ENCODE peak calls at places on chromosome 15, in six cellular contexts. B is lower leg skin, C is GM13977, X is mammary epithelial cell, Z is H9, Q is AG09319. H is an unnamed sample.
A peak's percentile ranks its signal among the peaks of the same experiment; 100 is the strongest.

GRCh38 chr15:89088605-89089315 is 504 bp downstream of the ABHD2 start:
- DNase-seq in B (peak; percentile 90), X (no peak), Q (no peak), C (no peak), Z (no peak), H (no peak)

GRCh38 chr15:38899300-38899699 is 334.7 kb upstream of the RASGRP1 start:
- DNase-seq in Z (no peak), B (no peak), C (no peak), X (peak; percentile 80), Q (no peak), H (no peak)

GRCh38 chr15:51093865-51094605 is 671 bp downstream of the TNFAIP8L3 start:
- DNase-seq in B (peak; percentile 91), C (peak; percentile 61), X (peak; percentile 32), Q (no peak), Z (no peak), H (peak; percentile 78)

GRCh38 chr15:89104172-89104564 is 15.9 kb downstream of the ABHD2 start:
- DNase-seq in B (no peak), Q (no peak), Z (no peak), X (no peak), C (no peak), H (no peak)

GRCh38 chr15:71634820-71635219 is 175.5 kb upstream of the NR2E3 start:
- DNase-seq in B (no peak), Z (no peak), X (no peak), Q (peak; percentile 61), C (no peak), H (peak; percentile 64)

GRCh38 chr15:40930430-40931299 is 1.5 kb downstream of the DLL4 start:
- DNase-seq in Z (peak; percentile 88), Q (no peak), X (peak; percentile 42), B (no peak), C (peak; percentile 84), H (peak; percentile 93)

GRCh38 chr15:71440479-71441071 is 325.3 kb downstream of the THSD4 start:
- DNase-seq in B (no peak), Q (peak; percentile 46), X (peak; percentile 47), Z (no peak), C (peak; percentile 48), H (no peak)

GRCh38 chr15:77853008-77853328 is 220.3 kb upstream of the LINGO1 start:
- DNase-seq in Q (no peak), Z (no peak), C (no peak), B (peak; percentile 37), X (no peak), H (no peak)

GRCh38 chr15:98518823-98519561 is 129.3 kb upstream of the IGF1R start:
- DNase-seq in Z (peak; percentile 71), Q (peak; percentile 46), X (peak; percentile 57), C (peak; percentile 80), B (peak; percentile 82), H (peak; percentile 84)

GRCh38 chr15:99155961-99156443 is 51.1 kb downstream of the SYNM start:
- DNase-seq in C (no peak), Q (no peak), Z (no peak), X (peak; percentile 84), B (peak; percentile 54), H (peak; percentile 66)

GRCh38 chr15:68725736-68726135 is 95.0 kb downstream of the ANP32A start:
- DNase-seq in X (no peak), B (no peak), Q (no peak), C (no peak), Z (no peak), H (no peak)

GRCh38 chr15:62482715-62483429 is 317.8 kb upstream of the C2CD4B start:
- DNase-seq in X (peak; percentile 35), Q (no peak), B (peak; percentile 74), Z (peak; percentile 85), C (peak; percentile 75), H (peak; percentile 94)

GRCh38 chr15:68775671-68776476 is 44.8 kb downstream of the ANP32A start:
- DNase-seq in X (no peak), Q (no peak), C (no peak), B (peak; percentile 96), Z (no peak), H (no peak)

GRCh38 chr15:31471731-31472430 is 145.2 kb downstream of the KLF13 start:
- DNase-seq in C (no peak), Q (no peak), X (peak; percentile 32), B (peak; percentile 81), Z (peak; percentile 5), H (peak; percentile 9)

GRCh38 chr15:48681274-48681840 is 35.8 kb upstream of the FBN1 start:
- DNase-seq in C (no peak), B (no peak), Q (no peak), X (peak; percentile 50), Z (no peak), H (no peak)

GRCh38 chr15:75663931-75664421 is 16.3 kb downstream of the SNX33 start:
- DNase-seq in Q (no peak), C (no peak), X (no peak), B (no peak), Z (no peak), H (no peak)

GRCh38 chr15:99564221-99565030 is 1.4 kb upstream of the MEF2A start:
- DNase-seq in Z (peak; percentile 36), C (peak; percentile 72), Q (no peak), X (no peak), B (no peak), H (peak; percentile 64)

GRCh38 chr15:40430271-40430805 is 10.4 kb upstream of the BAHD1 start:
- DNase-seq in X (peak; percentile 44), Z (peak; percentile 59), C (no peak), B (peak; percentile 81), Q (no peak), H (peak; percentile 78)

GRCh38 chr15:77557178-77557960 is 75.3 kb downstream of the LINGO1 start:
- DNase-seq in B (no peak), X (no peak), Z (no peak), Q (no peak), C (no peak), H (peak; percentile 66)

GRCh38 chr15:34802371-34802770 is 7.0 kb upstream of the ACTC1 start:
- DNase-seq in C (no peak), Z (no peak), X (no peak), Q (no peak), B (no peak), H (no peak)

GRCh38 chr15:33298631-33299030 is 12.1 kb upstream of the RYR3 start:
- DNase-seq in Q (no peak), B (no peak), Z (no peak), C (no peak), X (peak; percentile 88), H (no peak)

GRCh38 chr15:68699124-68699880 is 120.5 kb downstream of the CORO2B start:
- DNase-seq in X (no peak), C (no peak), B (no peak), Q (no peak), Z (no peak), H (peak; percentile 59)

GRCh38 chr15:69499521-69500201 is 47.0 kb downstream of the RPLP1 start:
- DNase-seq in Q (no peak), C (no peak), Z (no peak), X (no peak), B (no peak), H (peak; percentile 48)

GRCh38 chr15:76169792-76170425 is 110.1 kb downstream of the TMEM266 start:
- DNase-seq in X (no peak), B (no peak), C (no peak), Q (no peak), Z (no peak), H (no peak)

GRCh38 chr15:32936283-32936918 is 218.6 kb downstream of the GREM1 start:
- DNase-seq in Z (no peak), X (peak; percentile 11), C (no peak), B (no peak), Q (no peak), H (no peak)

GRCh38 chr15:81357178-81357686 is 16.8 kb downstream of the TMC3 start:
- DNase-seq in C (no peak), Z (no peak), X (no peak), Q (no peak), B (no peak), H (peak; percentile 68)
- TF ChIP-seq CTCF in C (no peak), Z (peak; percentile 38), X (no peak), Q (no peak), B (no peak), H (peak; percentile 55)

GRCh38 chr15:78914027-78914764 is 30.6 kb downstream of the CTSH start:
- DNase-seq in C (no peak), X (peak; percentile 25), Q (no peak), B (peak; percentile 92), Z (no peak), H (peak; percentile 74)
- TF ChIP-seq CTCF in C (no peak), X (peak; percentile 67), Q (peak; percentile 47), B (no peak), Z (peak; percentile 65), H (peak; percentile 71)

DNA sequence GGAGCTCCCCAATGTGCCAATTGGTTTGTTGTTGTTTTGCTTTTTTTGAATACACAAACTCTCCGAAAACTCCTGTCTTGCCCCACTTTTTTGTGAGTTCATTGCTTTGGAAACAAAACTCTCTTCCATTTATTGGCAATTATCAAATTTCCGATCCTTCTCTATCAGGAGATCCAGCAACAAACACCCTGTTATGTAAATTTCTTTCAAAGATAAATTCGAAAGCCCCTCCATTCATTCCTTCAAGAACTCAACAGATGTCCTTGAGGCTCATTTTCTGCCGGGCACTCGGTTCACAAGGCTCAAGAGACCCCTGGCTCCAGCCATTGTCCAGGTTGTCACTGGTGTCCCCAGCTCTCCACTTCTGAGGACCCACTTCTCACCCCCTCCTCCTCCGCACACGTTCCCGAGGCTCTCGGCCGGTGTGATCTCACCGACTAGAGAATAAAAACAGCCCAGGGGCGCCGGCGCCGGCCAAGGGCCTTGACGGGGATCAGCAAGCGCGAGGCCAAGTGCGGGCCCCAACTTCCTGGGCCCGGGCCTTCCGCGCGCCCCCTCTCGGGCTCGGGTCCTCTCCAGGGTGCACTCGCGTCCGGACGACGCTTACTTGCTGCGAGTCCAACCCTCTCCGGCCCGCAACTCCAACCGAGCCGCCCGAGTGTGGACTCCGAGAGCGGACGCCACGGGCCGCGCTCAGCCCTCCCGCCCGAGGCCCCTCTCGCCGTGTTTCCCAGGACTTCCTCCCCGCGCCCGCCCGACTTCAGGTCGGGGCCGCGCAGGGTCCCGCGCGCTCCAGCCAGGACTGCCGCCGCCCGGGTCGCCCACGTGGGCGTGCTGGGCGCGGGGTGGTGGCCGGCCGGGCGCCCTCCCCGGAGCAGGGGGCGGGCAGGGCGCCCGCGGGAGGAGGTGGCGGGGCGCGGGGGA is 533 bp upstream of the SMAD3 start:
- DNase-seq in Q (no peak), Z (peak; percentile 68), B (peak; percentile 89), X (no peak), C (peak; percentile 69), H (peak; percentile 89)
- TF ChIP-seq CTCF in Q (peak; percentile 16), Z (peak; percentile 32), B (no peak), X (no peak), C (peak; percentile 33), H (peak; percentile 23)

DNA sequence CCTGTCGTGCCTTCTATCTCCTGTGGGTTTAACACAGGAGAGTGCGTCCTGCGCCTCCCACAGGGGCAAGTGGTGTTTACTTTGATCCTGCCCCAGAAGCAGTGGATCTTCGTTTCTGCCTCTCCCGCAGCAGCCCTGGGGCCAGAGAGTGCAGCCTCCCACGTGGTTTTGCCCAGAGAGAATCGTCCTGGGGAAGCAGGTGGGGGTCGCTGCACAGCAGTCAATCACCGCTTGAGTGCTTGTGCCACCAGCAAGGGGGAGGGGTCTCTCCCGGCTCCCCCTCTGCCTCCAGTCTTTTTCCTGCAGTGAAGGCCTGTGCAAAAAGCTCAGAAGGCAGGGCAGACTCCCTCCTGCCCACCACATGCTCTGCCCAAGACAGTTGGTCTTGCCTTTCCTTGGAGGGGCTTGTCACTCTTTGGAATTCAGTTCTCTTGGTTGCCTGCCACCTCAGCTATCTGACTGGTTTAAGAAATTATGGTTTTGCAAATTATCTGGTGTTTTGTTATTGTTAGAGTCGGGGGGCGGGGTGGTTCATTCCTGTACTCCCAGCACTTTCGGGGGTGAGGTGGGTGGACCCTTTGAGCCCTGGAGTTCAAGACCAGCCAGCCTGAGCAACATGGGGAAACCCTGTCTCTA is 26.9 kb downstream of the STOML1 start:
- DNase-seq in B (peak; percentile 79), X (no peak), C (no peak), Q (no peak), Z (peak; percentile 67), H (no peak)
- TF ChIP-seq CTCF in B (no peak), X (no peak), C (no peak), Q (no peak), Z (peak; percentile 6), H (peak; percentile 9)